ENCODE peak calls at places on chromosomes 13 and 19, in four cellular contexts. One of them, this sample, is unnamed.

GRCh38 chr19:45958320-45958719 is 15.3 kb downstream of the NOVA2 start:
- DNase-seq in activated gamma-delta T cell treated with Interleukin-2 at 50 U/mL for 16 hours: no peak
- DNase-seq in lower lobe of right lung: no peak
- DNase-seq in activated CD8-positive, alpha-beta memory T cell treated with anti-CD3 and anti-CD28 coated beads for 24 hours: no peak
- DNase-seq in this sample: no peak

GRCh38 chr13:99214232-99214631 is 13.6 kb downstream of the UBAC2 start:
- DNase-seq in activated CD8-positive, alpha-beta memory T cell treated with anti-CD3 and anti-CD28 coated beads for 24 hours: peak; percentile 74
- DNase-seq in activated gamma-delta T cell treated with Interleukin-2 at 50 U/mL for 16 hours: no peak
- DNase-seq in lower lobe of right lung: no peak
- DNase-seq in this sample: no peak

GRCh38 chr13:36526897-36527296 is 94.6 kb downstream of the CCNA1 start:
- DNase-seq in lower lobe of right lung: peak; percentile 50
- DNase-seq in activated CD8-positive, alpha-beta memory T cell treated with anti-CD3 and anti-CD28 coated beads for 24 hours: no peak
- DNase-seq in activated gamma-delta T cell treated with Interleukin-2 at 50 U/mL for 16 hours: no peak
- DNase-seq in this sample: no peak

GRCh38 chr13:25494708-25495411 is 123.1 kb downstream of the ATP8A2 start:
- DNase-seq in activated gamma-delta T cell treated with Interleukin-2 at 50 U/mL for 16 hours: no peak
- DNase-seq in activated CD8-positive, alpha-beta memory T cell treated with anti-CD3 and anti-CD28 coated beads for 24 hours: no peak
- DNase-seq in lower lobe of right lung: no peak
- DNase-seq in this sample: no peak

GRCh38 chr13:102394158-102395053 is 7.4 kb downstream of the FGF14 start:
- DNase-seq in activated CD8-positive, alpha-beta memory T cell treated with anti-CD3 and anti-CD28 coated beads for 24 hours: peak; percentile 99
- DNase-seq in lower lobe of right lung: peak; percentile 95
- DNase-seq in activated gamma-delta T cell treated with Interleukin-2 at 50 U/mL for 16 hours: peak; percentile 96
- DNase-seq in this sample: peak; percentile 93

GRCh38 chr19:46533085-46534081 is 37.7 kb upstream of the PNMA8B start:
- DNase-seq in activated CD8-positive, alpha-beta memory T cell treated with anti-CD3 and anti-CD28 coated beads for 24 hours: peak; percentile 41
- DNase-seq in lower lobe of right lung: no peak
- DNase-seq in activated gamma-delta T cell treated with Interleukin-2 at 50 U/mL for 16 hours: no peak
- DNase-seq in this sample: no peak

GRCh38 chr19:3006075-3006767 is 22.9 kb downstream of the TLE2 start:
- DNase-seq in lower lobe of right lung: no peak
- DNase-seq in activated CD8-positive, alpha-beta memory T cell treated with anti-CD3 and anti-CD28 coated beads for 24 hours: no peak
- DNase-seq in activated gamma-delta T cell treated with Interleukin-2 at 50 U/mL for 16 hours: no peak
- DNase-seq in this sample: no peak

GRCh38 chr13:41765813-41766212 is 195.1 kb downstream of the VWA8 start:
- DNase-seq in activated gamma-delta T cell treated with Interleukin-2 at 50 U/mL for 16 hours: no peak
- DNase-seq in lower lobe of right lung: no peak
- DNase-seq in activated CD8-positive, alpha-beta memory T cell treated with anti-CD3 and anti-CD28 coated beads for 24 hours: no peak
- DNase-seq in this sample: no peak

GRCh38 chr13:76164290-76164689 is 528.2 kb downstream of the LMO7 start:
- DNase-seq in lower lobe of right lung: no peak
- DNase-seq in activated CD8-positive, alpha-beta memory T cell treated with anti-CD3 and anti-CD28 coated beads for 24 hours: no peak
- DNase-seq in activated gamma-delta T cell treated with Interleukin-2 at 50 U/mL for 16 hours: no peak
- DNase-seq in this sample: no peak

GRCh38 chr13:106520205-106521004 is 15.1 kb downstream of the EFNB2 start:
- DNase-seq in activated gamma-delta T cell treated with Interleukin-2 at 50 U/mL for 16 hours: no peak
- DNase-seq in lower lobe of right lung: no peak
- DNase-seq in activated CD8-positive, alpha-beta memory T cell treated with anti-CD3 and anti-CD28 coated beads for 24 hours: no peak
- DNase-seq in this sample: no peak

GRCh38 chr13:80400164-80400767 is 59.3 kb upstream of the SPRY2 start:
- DNase-seq in activated gamma-delta T cell treated with Interleukin-2 at 50 U/mL for 16 hours: no peak
- DNase-seq in activated CD8-positive, alpha-beta memory T cell treated with anti-CD3 and anti-CD28 coated beads for 24 hours: no peak
- DNase-seq in lower lobe of right lung: no peak
- DNase-seq in this sample: no peak

GRCh38 chr19:34404109-34404909 is at the start of gene PDCD2L:
- DNase-seq in activated CD8-positive, alpha-beta memory T cell treated with anti-CD3 and anti-CD28 coated beads for 24 hours: peak; percentile 96
- DNase-seq in lower lobe of right lung: peak; percentile 96
- DNase-seq in activated gamma-delta T cell treated with Interleukin-2 at 50 U/mL for 16 hours: peak; percentile 92
- DNase-seq in this sample: peak; percentile 88

GRCh38 chr19:29887498-29887897 is 54.5 kb upstream of the URI1 start:
- DNase-seq in activated CD8-positive, alpha-beta memory T cell treated with anti-CD3 and anti-CD28 coated beads for 24 hours: no peak
- DNase-seq in activated gamma-delta T cell treated with Interleukin-2 at 50 U/mL for 16 hours: no peak
- DNase-seq in lower lobe of right lung: no peak
- DNase-seq in this sample: no peak

GRCh38 chr13:31631071-31631470 is 108.3 kb upstream of the RXFP2 start:
- DNase-seq in lower lobe of right lung: no peak
- DNase-seq in activated gamma-delta T cell treated with Interleukin-2 at 50 U/mL for 16 hours: no peak
- DNase-seq in activated CD8-positive, alpha-beta memory T cell treated with anti-CD3 and anti-CD28 coated beads for 24 hours: no peak
- DNase-seq in this sample: no peak

GRCh38 chr19:41324921-41325639 is 15.1 kb downstream of the CCDC97 start:
- DNase-seq in activated CD8-positive, alpha-beta memory T cell treated with anti-CD3 and anti-CD28 coated beads for 24 hours: no peak
- DNase-seq in activated gamma-delta T cell treated with Interleukin-2 at 50 U/mL for 16 hours: no peak
- DNase-seq in lower lobe of right lung: peak; percentile 79
- DNase-seq in this sample: no peak

GRCh38 chr13:26964278-26965057 is 203.9 kb upstream of the GPR12 start:
- DNase-seq in activated gamma-delta T cell treated with Interleukin-2 at 50 U/mL for 16 hours: no peak
- DNase-seq in lower lobe of right lung: no peak
- DNase-seq in activated CD8-positive, alpha-beta memory T cell treated with anti-CD3 and anti-CD28 coated beads for 24 hours: no peak
- DNase-seq in this sample: no peak

GRCh38 chr19:48913114-48913513 is 13.0 kb downstream of the NUCB1 start:
- DNase-seq in lower lobe of right lung: no peak
- DNase-seq in activated CD8-positive, alpha-beta memory T cell treated with anti-CD3 and anti-CD28 coated beads for 24 hours: no peak
- DNase-seq in activated gamma-delta T cell treated with Interleukin-2 at 50 U/mL for 16 hours: no peak
- DNase-seq in this sample: peak; percentile 25

GRCh38 chr13:73696713-73697112 is 437.5 kb downstream of the KLF12 start:
- DNase-seq in activated CD8-positive, alpha-beta memory T cell treated with anti-CD3 and anti-CD28 coated beads for 24 hours: no peak
- DNase-seq in activated gamma-delta T cell treated with Interleukin-2 at 50 U/mL for 16 hours: no peak
- DNase-seq in lower lobe of right lung: no peak
- DNase-seq in this sample: no peak

GRCh38 chr19:51687791-51688664 is 5.1 kb upstream of the SPACA6 start:
- DNase-seq in activated CD8-positive, alpha-beta memory T cell treated with anti-CD3 and anti-CD28 coated beads for 24 hours: no peak
- DNase-seq in activated gamma-delta T cell treated with Interleukin-2 at 50 U/mL for 16 hours: no peak
- DNase-seq in lower lobe of right lung: peak; percentile 59
- DNase-seq in this sample: no peak

GRCh38 chr19:32287811-32288227 is 57.6 kb upstream of the ZNF507 start:
- DNase-seq in activated CD8-positive, alpha-beta memory T cell treated with anti-CD3 and anti-CD28 coated beads for 24 hours: no peak
- DNase-seq in lower lobe of right lung: peak; percentile 59
- DNase-seq in activated gamma-delta T cell treated with Interleukin-2 at 50 U/mL for 16 hours: no peak
- DNase-seq in this sample: no peak

GRCh38 chr19:16342002-16342715 is 17.5 kb downstream of the KLF2 start:
- DNase-seq in activated gamma-delta T cell treated with Interleukin-2 at 50 U/mL for 16 hours: no peak
- DNase-seq in activated CD8-positive, alpha-beta memory T cell treated with anti-CD3 and anti-CD28 coated beads for 24 hours: peak; percentile 77
- DNase-seq in lower lobe of right lung: no peak
- DNase-seq in this sample: peak; percentile 29

GRCh38 chr13:113355621-113356020 is 8.3 kb downstream of the GRTP1 start:
- DNase-seq in lower lobe of right lung: peak; percentile 17
- DNase-seq in activated gamma-delta T cell treated with Interleukin-2 at 50 U/mL for 16 hours: no peak
- DNase-seq in activated CD8-positive, alpha-beta memory T cell treated with anti-CD3 and anti-CD28 coated beads for 24 hours: no peak
- DNase-seq in this sample: no peak

GRCh38 chr13:102870677-102871415 is 25.0 kb downstream of the ERCC5 start:
- DNase-seq in activated CD8-positive, alpha-beta memory T cell treated with anti-CD3 and anti-CD28 coated beads for 24 hours: peak; percentile 71
- DNase-seq in activated gamma-delta T cell treated with Interleukin-2 at 50 U/mL for 16 hours: peak; percentile 41
- DNase-seq in lower lobe of right lung: peak; percentile 62
- DNase-seq in this sample: peak; percentile 49

GRCh38 chr13:24610956-24611355 is 69.3 kb upstream of the ATP12A start:
- DNase-seq in activated CD8-positive, alpha-beta memory T cell treated with anti-CD3 and anti-CD28 coated beads for 24 hours: peak; percentile 35
- DNase-seq in lower lobe of right lung: no peak
- DNase-seq in activated gamma-delta T cell treated with Interleukin-2 at 50 U/mL for 16 hours: no peak
- DNase-seq in this sample: no peak

GRCh38 chr13:109941951-109942350 is 155.6 kb upstream of the IRS2 start:
- DNase-seq in activated CD8-positive, alpha-beta memory T cell treated with anti-CD3 and anti-CD28 coated beads for 24 hours: no peak
- DNase-seq in activated gamma-delta T cell treated with Interleukin-2 at 50 U/mL for 16 hours: no peak
- DNase-seq in lower lobe of right lung: no peak
- DNase-seq in this sample: no peak

GRCh38 chr13:111953546-111954178 is 113.3 kb upstream of the SOX1 start:
- DNase-seq in activated CD8-positive, alpha-beta memory T cell treated with anti-CD3 and anti-CD28 coated beads for 24 hours: peak; percentile 46
- DNase-seq in lower lobe of right lung: no peak
- DNase-seq in activated gamma-delta T cell treated with Interleukin-2 at 50 U/mL for 16 hours: no peak
- DNase-seq in this sample: no peak

GRCh38 chr13:42486711-42487198 is 87.2 kb upstream of the TNFSF11 start:
- DNase-seq in lower lobe of right lung: no peak
- DNase-seq in activated gamma-delta T cell treated with Interleukin-2 at 50 U/mL for 16 hours: no peak
- DNase-seq in activated CD8-positive, alpha-beta memory T cell treated with anti-CD3 and anti-CD28 coated beads for 24 hours: no peak
- DNase-seq in this sample: no peak

This sample was measured in effector memory CD8-positive, alpha-beta T cell.